ENCODE peak calls at places on chromosome 13, in eight cellular contexts. A, K, L, U, J, X, P and E are unnamed samples.

GRCh38 chr13:23903906-23904280 is 6.6 kb upstream of the C1QTNF9B start:
- DNase-seq in X (no peak), A (no peak), P (no peak), U (no peak), L (no peak), J (no peak), K (peak), E (no peak)

GRCh38 chr13:41408061-41408460 is 49.3 kb upstream of the RGCC start:
- DNase-seq in U (no peak), L (no peak), A (no peak), X (no peak), J (no peak), P (no peak), K (no peak), E (no peak)

GRCh38 chr13:60396783-60397692 is at the start of gene TDRD3:
- DNase-seq in U (peak), K (peak), J (peak), L (peak), P (peak), A (peak), X (peak), E (peak)

GRCh38 chr13:21850013-21851006 is 179.4 kb downstream of the FGF9 start:
- DNase-seq in X (no peak), A (no peak), U (no peak), P (no peak), K (no peak), J (no peak), L (no peak), E (no peak)

GRCh38 chr13:46640843-46641242 is 87.9 kb downstream of the LRCH1 start:
- DNase-seq in J (no peak), P (peak), A (no peak), K (no peak), U (no peak), L (no peak), X (no peak), E (no peak)

GRCh38 chr13:30394798-30395191 is 27.5 kb upstream of the UBE2L5 start:
- DNase-seq in K (no peak), P (peak), A (no peak), U (no peak), J (peak), X (peak), L (no peak), E (no peak)

GRCh38 chr13:109779074-109779473 is 7.3 kb downstream of the IRS2 start:
- DNase-seq in K (no peak), U (no peak), L (peak), A (no peak), J (no peak), P (no peak), X (peak), E (no peak)

GRCh38 chr13:99467764-99468163 is 33.5 kb upstream of the TM9SF2 start:
- DNase-seq in K (no peak), P (peak), A (no peak), L (no peak), U (no peak), J (no peak), X (no peak), E (no peak)

GRCh38 chr13:23701646-23702045 is 131.4 kb downstream of the TNFRSF19 start:
- DNase-seq in A (no peak), P (peak), X (no peak), U (no peak), K (no peak), L (no peak), J (no peak), E (no peak)

GRCh38 chr13:108225440-108225839 is 7.2 kb downstream of the ABHD13 start:
- DNase-seq in A (no peak), K (no peak), P (no peak), U (no peak), J (no peak), L (no peak), X (no peak), E (no peak)

GRCh38 chr13:88958821-88959220 is 1287.7 kb downstream of the SLITRK5 start:
- DNase-seq in X (no peak), P (no peak), U (no peak), L (no peak), J (no peak), K (no peak), A (no peak), E (no peak)

GRCh38 chr13:19817510-19818158 is 34.9 kb upstream of the PSPC1 start:
- DNase-seq in A (no peak), X (no peak), J (no peak), U (no peak), P (no peak), L (no peak), K (no peak), E (no peak)

GRCh38 chr13:25468330-25469178 is 96.8 kb downstream of the ATP8A2 start:
- DNase-seq in X (peak), P (no peak), K (peak), U (no peak), A (peak), J (peak), L (peak), E (no peak)

GRCh38 chr13:100517135-100517534 is 71.5 kb downstream of the GGACT start:
- DNase-seq in P (no peak), A (no peak), U (no peak), L (no peak), K (no peak), J (no peak), X (no peak), E (no peak)

GRCh38 chr13:22086593-22086992 is 415.7 kb downstream of the FGF9 start:
- DNase-seq in L (no peak), A (no peak), P (no peak), X (no peak), J (no peak), K (no peak), U (no peak), E (no peak)

GRCh38 chr13:49308104-49308875 is 60.6 kb downstream of the CDADC1 start:
- DNase-seq in J (no peak), L (no peak), K (no peak), U (no peak), P (no peak), A (peak), X (no peak), E (no peak)

GRCh38 chr13:102770435-102770834 is 3.2 kb downstream of the TEX30 start:
- DNase-seq in L (no peak), A (no peak), P (no peak), U (no peak), J (no peak), K (no peak), X (no peak), E (no peak)

GRCh38 chr13:74290324-74290773 is 156.1 kb upstream of the KLF12 start:
- DNase-seq in J (peak), X (peak), K (peak), A (peak), U (no peak), L (peak), P (peak), E (no peak)

GRCh38 chr13:30138511-30138910 is 168.8 kb downstream of the KATNAL1 start:
- DNase-seq in A (no peak), K (no peak), P (peak), L (no peak), X (no peak), J (no peak), U (no peak), E (no peak)

GRCh38 chr13:113947321-113948033 is 26.4 kb downstream of the C13orf46 start:
- DNase-seq in K (peak), J (no peak), L (no peak), A (peak), U (no peak), X (no peak), P (no peak), E (no peak)

GRCh38 chr13:28031220-28031903 is 42.9 kb upstream of the URAD start:
- DNase-seq in J (peak), L (no peak), K (no peak), P (no peak), X (no peak), A (peak), U (no peak), E (peak)

GRCh38 chr13:86591862-86592261 is 792.6 kb upstream of the SLITRK6 start:
- DNase-seq in P (no peak), L (no peak), A (no peak), J (no peak), K (no peak), X (no peak), U (no peak), E (no peak)

GRCh38 chr13:52411629-52412028 is 5.7 kb upstream of the THSD1 start:
- DNase-seq in L (no peak), K (no peak), P (peak), J (peak), U (no peak), X (no peak), A (no peak), E (no peak)

GRCh38 chr13:30257433-30258099 is 49.8 kb downstream of the KATNAL1 start:
- DNase-seq in J (peak), K (peak), U (no peak), X (no peak), L (no peak), A (no peak), P (peak), E (no peak)

GRCh38 chr13:30334663-30335386 is 27.5 kb upstream of the KATNAL1 start:
- DNase-seq in A (no peak), L (peak), J (peak), P (no peak), K (peak), X (peak), U (no peak), E (no peak)

GRCh38 chr13:59666504-59666903 is 497.2 kb downstream of the DIAPH3 start:
- DNase-seq in L (no peak), A (no peak), P (no peak), U (no peak), J (no peak), X (no peak), K (no peak), E (no peak)

GRCh38 chr13:32229443-32229842 is 85.7 kb downstream of the ZAR1L start:
- DNase-seq in A (no peak), J (no peak), U (no peak), K (no peak), P (peak), L (no peak), X (no peak), E (no peak)

GRCh38 chr13:56335775-56336174 is 804.9 kb upstream of the PRR20A start:
- DNase-seq in X (no peak), P (no peak), L (no peak), U (no peak), K (no peak), J (no peak), A (no peak), E (no peak)

GRCh38 chr13:101785858-101786257 is 333.4 kb downstream of the ITGBL1 start:
- DNase-seq in J (no peak), U (no peak), P (peak), A (no peak), X (peak), K (peak), L (no peak), E (no peak)

GRCh38 chr13:113047587-113047986 is 58.0 kb upstream of the F7 start:
- DNase-seq in P (no peak), J (no peak), X (no peak), A (no peak), K (no peak), L (no peak), U (no peak), E (no peak)

GRCh38 chr13:91155512-91156114 is 191.9 kb upstream of the MIR17HG start:
- DNase-seq in X (no peak), P (no peak), L (no peak), A (no peak), U (no peak), J (no peak), K (no peak), E (no peak)

GRCh38 chr13:30045916-30046704 is 195.7 kb upstream of the UBL3 start:
- DNase-seq in J (no peak), P (peak), L (no peak), K (no peak), U (no peak), X (no peak), A (no peak), E (no peak)

GRCh38 chr13:98523455-98524102 is 53.3 kb downstream of the STK24 start:
- DNase-seq in L (no peak), X (peak), P (no peak), K (no peak), U (no peak), A (no peak), J (peak), E (no peak)

GRCh38 chr13:30323524-30323923 is 16.2 kb upstream of the KATNAL1 start:
- DNase-seq in A (no peak), J (no peak), P (no peak), L (no peak), U (no peak), X (no peak), K (no peak), E (no peak)

GRCh38 chr13:47499358-47500150 is 501.5 kb downstream of the SUCLA2 start:
- DNase-seq in U (no peak), A (no peak), L (no peak), X (no peak), J (no peak), P (peak), K (no peak), E (no peak)

GRCh38 chr13:101144808-101145419 is 271.4 kb downstream of the NALCN start:
- DNase-seq in J (peak), P (peak), A (no peak), K (no peak), L (peak), U (no peak), X (peak), E (no peak)

GRCh38 chr13:30108913-30109237 is 198.5 kb downstream of the KATNAL1 start:
- DNase-seq in A (no peak), K (no peak), U (no peak), J (no peak), L (no peak), P (no peak), X (no peak), E (no peak)

GRCh38 chr13:99658266-99658991 is 157.2 kb downstream of the TM9SF2 start:
- DNase-seq in P (peak), J (peak), L (peak), U (peak), A (peak), K (peak), X (peak), E (peak)